ENCODE peak calls at places on chromosomes 1 and 21, in four cellular contexts. One of them, this sample, is unnamed.
A peak's percentile ranks its signal among the peaks of the same experiment; 100 is the strongest.

GRCh38 chr1:215923129-215923824 is 356.2 kb downstream of the KCTD3 start:
- DNase-seq in K562: no peak
- DNase-seq in H1: no peak
- DNase-seq in HepG2: no peak
- DNase-seq in this sample: no peak

GRCh38 chr1:31510853-31511789 is 65.2 kb upstream of the TINAGL1 start:
- DNase-seq in K562: no peak
- DNase-seq in H1: no peak
- DNase-seq in HepG2: peak; percentile 52
- DNase-seq in this sample: no peak

GRCh38 chr1:174017231-174017970 is 4.8 kb downstream of the RC3H1 start:
- DNase-seq in K562: no peak
- DNase-seq in H1: no peak
- DNase-seq in HepG2: no peak
- DNase-seq in this sample: no peak

GRCh38 chr1:10824821-10825540 is 28.5 kb upstream of the CASZ1 start:
- DNase-seq in K562: no peak
- DNase-seq in H1: no peak
- DNase-seq in HepG2: no peak
- DNase-seq in this sample: peak; percentile 10

GRCh38 chr21:31623664-31624063 is 35.8 kb upstream of the SOD1 start:
- DNase-seq in K562: peak; percentile 20
- DNase-seq in H1: no peak
- DNase-seq in HepG2: no peak
- DNase-seq in this sample: no peak

GRCh38 chr21:43921602-43921978 is 56.6 kb downstream of the AGPAT3 start:
- DNase-seq in K562: peak; percentile 31
- DNase-seq in H1: no peak
- DNase-seq in HepG2: peak; percentile 64
- DNase-seq in this sample: no peak

GRCh38 chr1:212916395-212917133 is 33.8 kb upstream of the VASH2 start:
- DNase-seq in K562: peak; percentile 39
- DNase-seq in H1: no peak
- DNase-seq in HepG2: peak; percentile 50
- DNase-seq in this sample: no peak

GRCh38 chr1:223742861-223743517 is 30.6 kb downstream of the CAPN2 start:
- DNase-seq in K562: no peak
- DNase-seq in H1: no peak
- DNase-seq in HepG2: no peak
- DNase-seq in this sample: no peak

GRCh38 chr1:217747156-217747769 is 116.1 kb downstream of the SPATA17 start:
- DNase-seq in K562: peak; percentile 10
- DNase-seq in H1: no peak
- DNase-seq in HepG2: peak; percentile 13
- DNase-seq in this sample: peak; percentile 26

GRCh38 chr1:167166703-167167100 is 54.0 kb upstream of the POU2F1 start:
- DNase-seq in K562: no peak
- DNase-seq in H1: no peak
- DNase-seq in HepG2: no peak
- DNase-seq in this sample: no peak

GRCh38 chr1:42529724-42530161 is 66.7 kb downstream of the CCDC30 start:
- DNase-seq in K562: no peak
- DNase-seq in H1: no peak
- DNase-seq in HepG2: no peak
- DNase-seq in this sample: no peak

GRCh38 chr1:59815892-59816291 is 1.1 kb downstream of the HOOK1 start:
- DNase-seq in K562: no peak
- DNase-seq in H1: no peak
- DNase-seq in HepG2: peak; percentile 18
- DNase-seq in this sample: no peak

GRCh38 chr1:209733409-209734192 is 22.3 kb upstream of the TRAF3IP3 start:
- DNase-seq in K562: no peak
- DNase-seq in H1: no peak
- DNase-seq in HepG2: no peak
- DNase-seq in this sample: no peak

GRCh38 chr1:202349263-202349928 is 897 bp downstream of the PPP1R12B start:
- DNase-seq in K562: peak; percentile 81
- DNase-seq in H1: no peak
- DNase-seq in HepG2: peak; percentile 43
- DNase-seq in this sample: no peak

GRCh38 chr1:46490603-46491499 is 1.2 kb downstream of the DMBX1 start:
- DNase-seq in K562: no peak
- DNase-seq in H1: no peak
- DNase-seq in HepG2: no peak
- DNase-seq in this sample: no peak

GRCh38 chr21:46551636-46552241 is 53.1 kb downstream of the S100B start:
- DNase-seq in K562: no peak
- DNase-seq in H1: no peak
- DNase-seq in HepG2: no peak
- DNase-seq in this sample: no peak

GRCh38 chr1:41955461-41956159 is 36.9 kb upstream of the HIVEP3 start:
- DNase-seq in K562: no peak
- DNase-seq in H1: peak; percentile 2
- DNase-seq in HepG2: no peak
- DNase-seq in this sample: peak; percentile 97

GRCh38 chr1:218164930-218165686 is 120.0 kb upstream of the RRP15 start:
- DNase-seq in K562: no peak
- DNase-seq in H1: peak; percentile 33
- DNase-seq in HepG2: no peak
- DNase-seq in this sample: no peak

GRCh38 chr1:230744382-230744781 is 2.8 kb upstream of the CAPN9 start:
- DNase-seq in K562: no peak
- DNase-seq in H1: no peak
- DNase-seq in HepG2: no peak
- DNase-seq in this sample: no peak

GRCh38 chr1:1927751-1928150 is 8.7 kb upstream of the TMEM52 start:
- DNase-seq in K562: no peak
- DNase-seq in H1: no peak
- DNase-seq in HepG2: no peak
- DNase-seq in this sample: no peak

GRCh38 chr1:199453731-199454130 is 573.8 kb upstream of the NR5A2 start:
- DNase-seq in K562: no peak
- DNase-seq in H1: no peak
- DNase-seq in HepG2: no peak
- DNase-seq in this sample: no peak

GRCh38 chr1:112344754-112345423 is 51.1 kb upstream of the CTTNBP2NL start:
- DNase-seq in K562: no peak
- DNase-seq in H1: no peak
- DNase-seq in HepG2: no peak
- DNase-seq in this sample: no peak

GRCh38 chr1:151790940-151791651 is 796 bp upstream of the TDRKH start:
- DNase-seq in K562: peak; percentile 45
- DNase-seq in H1: no peak
- DNase-seq in HepG2: peak; percentile 11
- DNase-seq in this sample: no peak

GRCh38 chr1:236692128-236692527 is 5.8 kb downstream of the ACTN2 start:
- DNase-seq in K562: no peak
- DNase-seq in H1: no peak
- DNase-seq in HepG2: no peak
- DNase-seq in this sample: no peak

GRCh38 chr1:229238674-229239415 is 32.1 kb upstream of the RAB4A start:
- DNase-seq in K562: no peak
- DNase-seq in H1: no peak
- DNase-seq in HepG2: no peak
- DNase-seq in this sample: no peak

GRCh38 chr1:41882068-41882477 is 36.6 kb downstream of the HIVEP3 start:
- DNase-seq in K562: peak; percentile 88
- DNase-seq in H1: no peak
- DNase-seq in HepG2: no peak
- DNase-seq in this sample: no peak

GRCh38 chr1:26538480-26539412 is 9.2 kb downstream of the RPS6KA1 start:
- DNase-seq in K562: peak; percentile 80
- DNase-seq in H1: no peak
- DNase-seq in HepG2: peak; percentile 41
- DNase-seq in this sample: peak; percentile 41

GRCh38 chr1:59673575-59674467 is 140.9 kb upstream of the HOOK1 start:
- DNase-seq in K562: no peak
- DNase-seq in H1: no peak
- DNase-seq in HepG2: no peak
- DNase-seq in this sample: no peak

GRCh38 chr1:45883633-45884032 is 80.2 kb downstream of the MAST2 start:
- DNase-seq in K562: no peak
- DNase-seq in H1: no peak
- DNase-seq in HepG2: no peak
- DNase-seq in this sample: no peak

GRCh38 chr1:175493999-175494336 is 249.4 kb downstream of the TNR start:
- DNase-seq in K562: no peak
- DNase-seq in H1: no peak
- DNase-seq in HepG2: no peak
- DNase-seq in this sample: no peak

GRCh38 chr1:51317798-51318197 is 12.6 kb downstream of the TTC39A start:
- DNase-seq in K562: no peak
- DNase-seq in H1: no peak
- DNase-seq in HepG2: no peak
- DNase-seq in this sample: no peak
- TF ChIP-seq ZNF274 in K562: no peak
- TF ChIP-seq ZNF274 in H1: no peak
- TF ChIP-seq ZNF274 in HepG2: no peak
- TF ChIP-seq ZNF274 in this sample: no peak

GRCh38 chr1:244862699-244863490 is 1.4 kb downstream of the HNRNPU start:
- DNase-seq in K562: peak; percentile 99
- DNase-seq in H1: peak; percentile 85
- DNase-seq in HepG2: peak; percentile 89
- DNase-seq in this sample: peak; percentile 78
- TF ChIP-seq FOSL1 in K562: peak; percentile 44
- TF ChIP-seq FOSL1 in H1: peak; percentile 8
- TF ChIP-seq FOSL1 in HepG2: no peak
- TF ChIP-seq FOSL1 in this sample: no peak

GRCh38 chr1:109197163-109198042 is 16.3 kb upstream of the SARS1 start:
- DNase-seq in K562: peak; percentile 86
- DNase-seq in H1: peak; percentile 46
- DNase-seq in HepG2: peak; percentile 82
- DNase-seq in this sample: peak; percentile 69
- TF ChIP-seq ZNF274 in K562: no peak
- TF ChIP-seq ZNF274 in H1: no peak
- TF ChIP-seq ZNF274 in HepG2: no peak
- TF ChIP-seq ZNF274 in this sample: no peak

GRCh38 chr1:154611150-154611865 is 3.3 kb upstream of the ADAR start:
- DNase-seq in K562: no peak
- DNase-seq in H1: no peak
- DNase-seq in HepG2: no peak
- DNase-seq in this sample: no peak
- TF ChIP-seq FOSL1 in K562: no peak
- TF ChIP-seq FOSL1 in H1: no peak
- TF ChIP-seq FOSL1 in HepG2: no peak
- TF ChIP-seq FOSL1 in this sample: no peak

DNA sequence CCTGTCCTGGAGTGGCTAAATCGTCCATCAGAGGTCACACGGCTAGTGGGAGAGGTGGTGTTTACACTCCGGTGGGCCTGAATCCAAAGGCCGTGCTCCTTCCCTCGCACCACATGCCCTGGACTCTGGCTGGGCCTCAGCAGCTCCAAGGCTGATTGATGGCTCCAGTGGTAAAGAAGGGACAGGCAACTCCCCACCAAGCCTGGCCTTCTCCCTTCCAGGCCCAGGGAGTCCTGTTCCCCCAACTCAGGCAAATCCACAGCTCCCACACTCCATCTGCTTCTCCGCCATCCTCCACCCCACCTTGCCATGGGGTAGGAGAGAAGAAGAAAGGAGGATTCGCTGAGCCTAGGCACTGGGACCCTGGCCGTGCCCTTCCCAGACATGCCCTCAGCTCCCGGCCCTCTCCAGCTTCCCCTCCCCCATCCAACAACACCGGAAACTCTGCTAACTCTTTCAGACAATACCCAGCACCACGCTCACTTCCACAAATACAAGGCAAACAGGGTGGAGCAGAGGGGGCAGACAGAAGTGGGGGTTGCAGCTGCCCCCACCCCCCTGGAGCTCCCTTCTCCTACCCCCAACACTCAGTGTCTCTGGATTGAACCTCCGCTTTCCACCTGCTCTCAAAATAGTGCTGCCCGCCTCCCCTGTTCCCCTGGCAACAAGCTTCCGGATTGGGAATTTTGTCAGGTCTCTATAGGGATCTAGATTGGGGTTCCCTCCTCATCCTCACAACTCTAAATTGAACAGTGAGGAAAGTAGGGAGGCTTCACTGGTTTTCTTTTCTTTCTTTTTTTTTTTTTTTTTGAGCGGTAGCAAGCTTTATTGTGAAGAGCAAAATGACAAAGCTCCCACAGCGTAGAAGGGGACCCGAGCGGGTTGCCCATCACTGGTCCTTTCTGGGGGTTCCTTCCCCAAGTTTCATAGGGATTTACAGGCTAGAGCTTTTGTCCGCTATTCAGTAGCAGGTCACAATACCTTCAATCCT is 10.6 kb downstream of the ARHGEF2 start:
- DNase-seq in K562: no peak
- DNase-seq in H1: no peak
- DNase-seq in HepG2: peak; percentile 69
- DNase-seq in this sample: no peak
- TF ChIP-seq ZNF274 in K562: no peak
- TF ChIP-seq ZNF274 in H1: no peak
- TF ChIP-seq ZNF274 in HepG2: peak; percentile 74
- TF ChIP-seq ZNF274 in this sample: no peak

DNA sequence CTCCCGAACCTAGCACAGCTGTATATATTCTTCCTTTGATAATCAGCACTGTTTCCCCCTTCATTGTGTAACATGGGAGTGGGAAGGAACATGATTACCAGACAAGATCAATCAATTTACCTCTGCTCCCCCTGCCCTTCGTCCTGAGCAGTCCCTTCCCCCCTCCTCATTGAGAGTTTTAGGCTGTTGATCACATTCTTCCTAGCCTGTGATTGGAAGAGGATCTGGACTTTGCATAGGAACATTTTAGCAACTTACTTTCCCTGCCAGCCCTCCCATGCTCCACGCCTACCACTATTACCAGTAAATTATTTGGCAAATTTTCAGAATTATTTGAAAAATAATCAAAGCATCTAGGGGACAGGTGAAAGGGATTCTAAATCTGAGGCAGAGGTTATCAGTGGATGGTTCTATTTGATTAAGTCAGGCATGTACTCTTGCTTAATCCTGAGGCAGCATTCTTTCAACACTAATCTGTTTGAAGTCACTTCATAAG is 62.7 kb upstream of the ABCD3 start:
- DNase-seq in K562: no peak
- DNase-seq in H1: no peak
- DNase-seq in HepG2: peak; percentile 66
- DNase-seq in this sample: no peak
- TF ChIP-seq FOSL1 in K562: no peak
- TF ChIP-seq FOSL1 in H1: no peak
- TF ChIP-seq FOSL1 in HepG2: no peak
- TF ChIP-seq FOSL1 in this sample: no peak

GRCh38 chr1:64748222-64748621 is 3.3 kb downstream of the RAVER2 start:
- DNase-seq in K562: no peak
- DNase-seq in H1: no peak
- DNase-seq in HepG2: no peak
- DNase-seq in this sample: no peak

GRCh38 chr1:64744492-64745180 is at the start of gene RAVER2:
- DNase-seq in K562: peak; percentile 68
- DNase-seq in H1: no peak
- DNase-seq in HepG2: peak; percentile 34
- DNase-seq in this sample: peak; percentile 38

GRCh38 chr1:64745181-64745985 is 508 bp downstream of the RAVER2 start:
- DNase-seq in K562: peak; percentile 31
- DNase-seq in H1: no peak
- DNase-seq in HepG2: peak; percentile 6
- DNase-seq in this sample: no peak

GRCh38 chr1:64743954-64744491 is 852 bp upstream of the RAVER2 start:
- DNase-seq in K562: no peak
- DNase-seq in H1: no peak
- DNase-seq in HepG2: no peak
- DNase-seq in this sample: no peak

GRCh38 chr1:64745986-64746940 is 1.4 kb downstream of the RAVER2 start:
- DNase-seq in K562: no peak
- DNase-seq in H1: no peak
- DNase-seq in HepG2: no peak
- DNase-seq in this sample: no peak
- TF ChIP-seq ZNF274 in K562: no peak
- TF ChIP-seq ZNF274 in H1: no peak
- TF ChIP-seq ZNF274 in HepG2: no peak
- TF ChIP-seq ZNF274 in this sample: no peak

This sample was measured in HCT116.